ENCODE peak calls at places on chromosomes 11 and 22, in four cellular contexts. D is body of pancreas, Q is fibroblast of lung, N is A549. Y is an unnamed sample.

GRCh38 chr11:131491503-131491902 is 121.1 kb downstream of the NTM start:
- DNase-seq in N (no peak), D (no peak), Q (peak), Y (no peak)

GRCh38 chr11:75350743-75351540 is 519 bp downstream of the ARRB1 start:
- DNase-seq in Q (peak), N (no peak), D (peak), Y (peak)

GRCh38 chr11:127675602-127676001 is 675.0 kb upstream of the KIRREL3 start:
- DNase-seq in D (no peak), Q (peak), N (no peak), Y (no peak)

GRCh38 chr11:57131080-57131790 is 50.5 kb upstream of the LRRC55 start:
- DNase-seq in Q (peak), N (no peak), D (peak), Y (peak)

GRCh38 chr22:41966607-41967240 is 2.5 kb upstream of the SEPTIN3 start:
- DNase-seq in N (peak), D (no peak), Q (peak), Y (peak)

GRCh38 chr22:42270178-42270511 is 308 bp downstream of the TCF20 start:
- DNase-seq in Q (no peak), D (peak), N (no peak), Y (no peak)

GRCh38 chr22:25759825-25760231 is 17.8 kb downstream of the MYO18B start:
- DNase-seq in N (peak), Q (peak), D (peak), Y (no peak)

GRCh38 chr11:11552688-11553087 is 69.1 kb downstream of the GALNT18 start:
- DNase-seq in N (no peak), Q (no peak), D (no peak), Y (no peak)

GRCh38 chr11:134398079-134398444 is 14.0 kb downstream of the B3GAT1 start:
- DNase-seq in D (peak), N (no peak), Q (no peak), Y (no peak)

GRCh38 chr11:118313242-118313641 is 8.7 kb downstream of the CD3E start:
- DNase-seq in D (no peak), Q (no peak), N (no peak), Y (no peak)

GRCh38 chr11:22780914-22781593 is 48.5 kb downstream of the SVIP start:
- DNase-seq in D (no peak), N (no peak), Q (no peak), Y (no peak)

GRCh38 chr11:19811391-19811790 is 98.8 kb downstream of the NAV2 start:
- DNase-seq in N (no peak), Q (no peak), D (no peak), Y (no peak)

GRCh38 chr11:78420255-78420764 is 2.7 kb upstream of the GAB2 start:
- DNase-seq in N (peak), D (peak), Q (peak), Y (peak)

GRCh38 chr11:121467965-121468364 is 15.2 kb upstream of the SORL1-AS1 start:
- DNase-seq in N (no peak), D (no peak), Q (no peak), Y (no peak)

GRCh38 chr11:122159173-122159701 is 43.2 kb upstream of the BLID start:
- DNase-seq in D (no peak), N (no peak), Q (peak), Y (no peak)

DNA sequence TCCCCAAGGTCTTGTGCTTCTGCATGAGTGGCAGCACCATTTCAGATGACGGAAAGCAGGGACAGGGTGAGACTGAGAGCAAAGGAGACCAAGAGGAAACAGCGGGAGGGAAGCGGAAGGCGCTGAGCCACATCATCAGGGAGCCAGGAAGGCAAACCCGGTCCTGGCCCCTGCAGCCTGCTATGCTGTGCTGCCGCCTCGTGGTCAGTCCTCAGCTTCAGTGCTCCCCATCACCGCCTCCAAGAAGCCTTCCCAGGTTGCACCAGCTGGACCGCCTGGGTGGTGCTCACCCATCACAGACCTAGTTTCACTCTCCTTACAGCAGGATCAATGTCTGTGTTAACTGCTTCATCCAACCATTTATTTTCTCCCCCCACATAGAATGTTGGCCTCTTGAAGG is 73.0 kb upstream of the PHF21B start:
- DNase-seq in N (no peak), D (no peak), Q (no peak), Y (no peak)
- TF ChIP-seq CTCF in N (peak), D (no peak), Q (no peak), Y (no peak)

DNA sequence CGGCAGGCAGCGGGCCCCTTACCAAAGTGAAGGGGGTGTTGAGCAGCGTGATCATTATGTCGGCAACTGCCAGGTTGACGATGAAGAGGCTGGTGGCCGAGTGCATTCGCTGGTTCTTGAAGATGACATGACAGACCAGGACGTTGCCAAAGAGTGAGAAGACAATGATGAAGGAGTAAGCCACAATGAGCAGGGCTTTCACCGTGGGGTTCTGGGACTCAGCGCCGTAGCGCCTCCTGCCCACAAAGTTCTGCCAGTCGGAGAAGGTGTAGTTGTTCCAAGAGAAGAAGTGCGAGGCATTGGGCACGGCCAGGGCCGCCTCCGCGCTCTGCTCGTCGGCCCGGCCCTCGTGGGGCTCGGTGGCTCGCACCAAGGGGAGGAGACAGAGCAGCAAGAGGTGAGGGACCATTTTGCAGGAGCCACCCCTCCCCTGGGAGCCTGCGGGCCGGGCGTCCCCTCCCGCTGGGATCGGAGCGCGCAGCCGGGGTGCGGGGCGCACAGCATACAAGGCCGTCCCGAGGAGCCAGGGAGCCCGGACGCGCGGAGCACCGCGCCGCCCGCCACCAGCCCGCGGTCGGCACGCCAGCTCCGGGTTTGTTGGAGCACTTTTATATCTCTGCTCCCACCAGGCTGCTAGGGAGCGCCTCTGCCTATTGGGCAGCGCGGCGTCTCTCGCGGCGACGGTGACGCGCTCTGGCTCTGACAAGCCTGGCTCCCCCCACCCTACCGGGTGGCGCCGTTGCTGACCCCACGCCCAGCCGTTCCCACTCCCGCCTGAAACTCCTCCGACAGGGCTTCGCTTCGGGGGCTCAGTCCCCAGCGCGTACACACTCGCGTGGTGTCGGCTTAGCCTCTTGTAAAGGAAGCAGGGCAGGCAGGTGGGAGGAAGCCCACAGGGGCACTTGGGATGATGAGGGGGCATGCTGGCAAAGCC is at the start of gene GPR83:
- DNase-seq in D (no peak), Q (no peak), N (no peak), Y (no peak)
- H3K4me3 ChIP-seq in D (no peak), Q (peak), N (peak), Y (no peak)

DNA sequence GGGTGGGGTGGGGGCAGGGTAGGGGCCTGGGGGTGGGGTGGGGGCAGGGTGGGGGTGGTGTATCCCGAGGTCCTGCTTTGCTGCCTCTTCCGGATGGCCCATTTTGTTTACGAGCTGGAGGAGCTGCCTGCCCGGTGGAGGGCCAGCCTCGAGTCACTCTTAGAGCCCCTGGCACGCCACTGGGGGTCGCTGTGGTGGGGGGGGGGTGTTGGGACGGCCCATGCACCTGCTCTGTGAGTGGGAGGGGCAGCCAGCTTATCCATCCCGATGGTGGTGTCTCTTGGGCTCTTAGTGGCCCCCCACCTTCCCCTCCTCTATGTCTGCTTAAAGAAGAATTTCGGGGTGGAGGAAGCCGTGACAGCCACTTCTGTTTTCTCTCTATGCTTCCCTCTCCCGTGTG is 24.6 kb downstream of the MRGPRD start:
- DNase-seq in D (no peak), Q (no peak), N (no peak), Y (no peak)
- TF ChIP-seq CTCF in D (no peak), Q (no peak), N (no peak), Y (no peak)

GRCh38 chr22:22932512-22932941 is 44.9 kb downstream of the IGLL5 start:
- DNase-seq in N (no peak), Q (no peak), D (no peak), Y (no peak)
- H3K4me3 ChIP-seq in N (no peak), Q (no peak), D (no peak), Y (no peak)

GRCh38 chr11:107856180-107856980 is 2.2 kb downstream of the SLC35F2 start:
- DNase-seq in N (no peak), D (no peak), Q (no peak), Y (no peak)

GRCh38 chr11:107857550-107858216 is 904 bp downstream of the SLC35F2 start:
- DNase-seq in N (no peak), D (no peak), Q (peak), Y (no peak)

GRCh38 chr11:107856981-107857517 is 1.5 kb downstream of the SLC35F2 start:
- DNase-seq in Q (no peak), D (no peak), N (no peak), Y (no peak)

GRCh38 chr11:107859459-107860239 is 1.1 kb upstream of the SLC35F2 start:
- DNase-seq in Q (no peak), D (peak), N (peak), Y (peak)

GRCh38 chr11:107858217-107859070 is at the start of gene SLC35F2:
- DNase-seq in D (peak), Q (peak), N (peak), Y (peak)
- TF ChIP-seq CTCF in D (no peak), Q (no peak), N (peak), Y (no peak)

GRCh38 chr11:43987384-43988039 is 45.1 kb downstream of the C11orf96 start:
- DNase-seq in Q (peak), N (no peak), D (peak), Y (peak)
- H3K4me3 ChIP-seq in Q (no peak), N (no peak), D (no peak), Y (no peak)

DNA sequence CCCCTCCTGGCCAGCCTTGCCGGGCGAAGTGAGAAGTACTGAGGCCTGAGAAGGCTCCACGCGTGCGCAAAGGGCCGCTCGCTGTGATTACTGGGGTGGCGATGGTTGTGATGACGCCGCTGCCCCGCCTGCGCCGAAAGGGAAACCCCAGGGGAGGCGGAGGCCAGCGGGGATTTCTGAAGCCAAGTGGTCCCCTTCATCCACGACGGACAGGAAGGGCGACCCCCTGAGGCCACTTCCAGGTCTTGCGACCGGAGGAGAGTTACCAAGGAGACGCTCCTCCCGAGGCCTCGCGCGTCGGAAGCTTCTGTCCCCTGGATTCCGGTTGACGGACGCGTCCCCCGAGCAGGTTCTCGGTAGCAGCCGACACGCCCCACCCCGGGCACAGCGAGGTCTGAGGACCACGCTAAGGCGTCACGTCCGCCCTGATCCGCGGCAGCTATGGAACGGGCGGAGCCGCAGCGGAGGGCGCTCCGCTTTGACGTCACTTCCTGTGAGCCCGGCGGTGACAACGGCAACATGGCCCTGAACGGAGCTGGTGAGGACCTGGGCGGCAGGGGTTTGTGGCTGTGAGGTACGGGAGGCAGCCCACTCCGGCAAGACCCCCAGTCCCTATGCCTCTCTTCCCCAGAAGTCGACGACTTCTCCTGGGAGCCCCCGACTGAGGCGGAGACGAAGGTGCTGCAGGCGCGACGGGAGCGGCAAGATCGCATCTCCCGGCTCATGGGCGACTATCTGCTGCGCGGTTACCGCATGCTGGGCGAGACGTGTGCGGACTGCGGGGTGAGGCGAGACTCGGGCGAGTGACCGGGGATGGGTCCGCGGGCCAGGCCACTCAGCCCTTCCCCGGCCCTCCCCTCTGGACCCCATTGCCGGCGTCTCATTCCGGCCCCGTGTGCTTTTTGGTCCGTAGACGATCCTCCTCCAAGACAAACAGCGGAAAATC is at the start of gene ZNRD2:
- DNase-seq in Q (peak), N (peak), D (peak), Y (peak)
- TF ChIP-seq CTCF in Q (peak), N (peak), D (peak), Y (peak)

Y was measured in adrenal gland.